ENCODE peak calls at places on chromosomes 6 and 20, in four cellular contexts. Q is H9, H is HepG2, C is mammary epithelial cell. D is an unnamed sample. For H3K27me3, the result is how much of the 10 kb centered on the place peaks cover.

GRCh38 chr6:160115421-160115820 is 6.2 kb upstream of the SLC22A1 start:
- DNase-seq in C (no peak), H (no peak), Q (no peak), D (no peak)

GRCh38 chr6:2542858-2543218 is 207.9 kb downstream of the MYLK4 start:
- DNase-seq in H (peak), Q (no peak), C (peak), D (no peak)

GRCh38 chr6:147438758-147439528 is 69.5 kb upstream of the SAMD5 start:
- DNase-seq in Q (peak), C (no peak), H (no peak), D (peak)

GRCh38 chr6:80382796-80383195 is 276.3 kb downstream of the BCKDHB start:
- DNase-seq in C (no peak), H (no peak), Q (no peak), D (no peak)

GRCh38 chr20:41440882-41441281 is 74.3 kb upstream of the EMILIN3 start:
- DNase-seq in H (no peak), C (no peak), Q (no peak), D (no peak)

GRCh38 chr20:43605715-43606114 is 15.0 kb downstream of the IFT52 start:
- DNase-seq in C (no peak), Q (no peak), H (no peak), D (no peak)

GRCh38 chr20:35598476-35598875 is 17.2 kb upstream of the SPAG4 start:
- DNase-seq in C (no peak), H (no peak), Q (no peak), D (no peak)

GRCh38 chr20:23255658-23256385 is 94.8 kb upstream of the NXT1 start:
- DNase-seq in H (no peak), Q (no peak), C (no peak), D (no peak)

GRCh38 chr20:24657211-24657610 is 187.8 kb downstream of the SYNDIG1 start:
- DNase-seq in Q (no peak), H (no peak), C (no peak), D (no peak)

GRCh38 chr6:154995241-154996162 is at the start of gene TIAM2:
- DNase-seq in C (no peak), Q (peak), H (no peak), D (peak)

GRCh38 chr6:166830185-166830890 is 126.0 kb downstream of the RNASET2 start:
- DNase-seq in Q (no peak), C (no peak), H (no peak), D (no peak)

GRCh38 chr6:29723666-29724588 is 693 bp downstream of the HLA-F start:
- DNase-seq in Q (peak), H (no peak), C (no peak), D (peak)

GRCh38 chr6:110158479-110158878 is 21.0 kb downstream of the WASF1 start:
- DNase-seq in C (peak), Q (no peak), H (no peak), D (no peak)

GRCh38 chr20:61218886-61219480 is 33.1 kb upstream of the CDH4 start:
- DNase-seq in Q (no peak), H (no peak), C (no peak), D (no peak)

GRCh38 chr20:37511605-37512275 is 9.3 kb upstream of the NNAT start:
- DNase-seq in Q (no peak), C (peak), H (no peak), D (no peak)

GRCh38 chr6:169774347-169774746 is 22.9 kb downstream of the ERMARD start:
- DNase-seq in Q (no peak), C (no peak), H (no peak), D (peak)

GRCh38 chr6:83411731-83412130 is 19.1 kb downstream of the ME1 start:
- DNase-seq in C (no peak), Q (no peak), H (no peak), D (no peak)

GRCh38 chr6:169097336-169098052 is 156.2 kb downstream of the THBS2 start:
- DNase-seq in H (no peak), C (no peak), Q (no peak), D (no peak)

GRCh38 chr6:166942393-166943168 is 13.8 kb downstream of the RNASET2 start:
- DNase-seq in H (no peak), C (no peak), Q (no peak), D (no peak)

GRCh38 chr6:152091851-152092341 is 284.4 kb downstream of the ESR1 start:
- DNase-seq in H (no peak), C (peak), Q (no peak), D (no peak)

GRCh38 chr6:20069130-20069529 is 143.1 kb downstream of the MBOAT1 start:
- DNase-seq in H (no peak), Q (no peak), C (no peak), D (no peak)

GRCh38 chr6:95601133-95601532 is 23.8 kb downstream of the MANEA start:
- DNase-seq in C (no peak), H (no peak), Q (no peak), D (no peak)

GRCh38 chr6:89268776-89269175 is 46.3 kb downstream of the GABRR2 start:
- DNase-seq in H (no peak), C (no peak), Q (no peak), D (no peak)

GRCh38 chr6:28252507-28252975 is 472 bp upstream of the ZKSCAN4 start:
- DNase-seq in Q (no peak), H (no peak), C (no peak), D (peak)

GRCh38 chr6:51273228-51273961 is 454.7 kb downstream of the TFAP2B start:
- DNase-seq in C (no peak), H (no peak), Q (peak), D (no peak)

GRCh38 chr6:146336200-146336599 is 207.4 kb upstream of the RAB32 start:
- DNase-seq in Q (no peak), C (no peak), H (no peak), D (no peak)

GRCh38 chr20:46062621-46063020 is 27.1 kb downstream of the NCOA5 start:
- DNase-seq in Q (no peak), H (no peak), C (no peak), D (no peak)

GRCh38 chr6:27428502-27428901 is 39.9 kb downstream of the ZNF391 start:
- DNase-seq in Q (no peak), C (no peak), H (no peak), D (no peak)

GRCh38 chr20:25071722-25072121 is 10.2 kb downstream of the VSX1 start:
- DNase-seq in H (peak), Q (peak), C (no peak), D (peak)

DNA sequence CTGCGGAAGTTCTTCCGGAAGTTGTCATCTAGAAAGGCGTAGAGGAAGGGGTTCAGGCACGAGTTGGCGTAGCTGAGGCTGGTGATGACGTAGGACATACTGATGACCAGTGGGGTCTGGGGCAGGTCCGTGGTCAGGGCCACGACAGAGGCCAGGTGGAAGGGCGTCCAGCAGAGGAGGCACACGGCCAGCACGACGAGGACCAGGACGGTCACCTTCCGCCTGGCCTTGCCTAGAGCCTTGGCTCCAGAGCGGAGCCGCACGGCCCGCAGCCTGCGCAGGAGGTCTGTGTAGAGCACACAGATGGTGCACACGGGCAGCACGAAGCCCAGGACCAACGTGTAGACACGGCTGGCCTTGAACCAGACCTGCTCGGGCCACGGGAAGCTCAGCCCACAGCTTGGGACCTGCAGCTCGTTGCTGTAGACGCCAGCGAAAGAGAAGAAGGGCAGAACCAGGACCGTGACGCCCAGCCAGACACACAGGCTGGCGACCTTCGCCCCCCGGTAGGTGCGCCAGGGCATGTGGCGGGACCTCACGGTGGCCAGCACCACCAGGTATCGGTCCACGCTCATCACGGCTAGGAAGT is 1.4 kb downstream of the NPBWR2 start:
- DNase-seq in H (no peak), Q (no peak), C (no peak), D (peak)
- H3K27me3 ChIP-seq in H (half or more), Q (under half), C (under half), D (under half)

GRCh38 chr20:38601216-38602184 is at the start of gene ARHGAP40:
- DNase-seq in C (peak), H (peak), Q (peak), D (peak)
- TF ChIP-seq CTCF in C (peak), H (peak), Q (peak), D (peak)

GRCh38 chr20:56949318-56949717 is 317.1 kb downstream of the BMP7 start:
- DNase-seq in H (no peak), Q (peak), C (no peak), D (peak)
- H2AFZ ChIP-seq in H (no peak), Q (no peak), C (no peak), D (no peak)

DNA sequence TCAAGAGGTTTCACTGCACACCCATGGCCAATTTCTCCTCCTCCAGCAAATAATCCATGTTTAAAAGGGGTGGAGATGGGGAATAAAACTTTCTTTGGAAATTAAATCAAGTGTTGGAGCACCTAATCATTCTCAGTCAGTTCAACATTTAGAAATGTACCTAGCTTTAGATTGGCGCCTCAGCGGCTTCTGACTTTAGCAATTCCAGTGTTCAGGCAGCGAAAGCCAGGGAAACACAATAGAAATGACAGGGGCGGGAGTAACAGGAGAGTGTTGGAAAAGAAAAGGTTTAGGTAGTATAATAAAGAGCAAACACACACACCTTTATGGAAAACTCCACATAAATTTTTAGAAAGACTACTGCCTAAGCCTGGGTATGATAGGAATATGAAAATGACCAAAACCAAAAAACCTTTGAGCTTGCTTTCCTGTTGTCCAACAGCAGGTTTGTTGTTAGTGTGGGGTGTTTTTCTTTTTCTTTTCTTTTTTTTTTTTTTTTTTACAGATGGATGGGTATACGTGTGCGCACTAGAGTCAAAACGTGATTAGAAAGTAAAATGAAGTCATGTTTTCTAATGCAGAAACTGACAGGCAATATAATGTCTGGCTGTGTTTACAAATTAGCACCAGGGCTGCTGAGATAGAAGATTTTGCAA is 7.7 kb downstream of the TFAP2A start:
- DNase-seq in H (no peak), Q (no peak), C (peak), D (peak)
- H3K27me3 ChIP-seq in H (half or more), Q (half or more), C (under half), D (half or more)

GRCh38 chr20:3690413-3690812 is 8.6 kb upstream of the ADAM33 start:
- DNase-seq in H (no peak), Q (no peak), C (no peak), D (no peak)

GRCh38 chr20:3685341-3685740 is 3.5 kb upstream of the ADAM33 start:
- DNase-seq in C (no peak), Q (no peak), H (no peak), D (no peak)

GRCh38 chr20:3689978-3690377 is 8.2 kb upstream of the ADAM33 start:
- DNase-seq in C (no peak), H (no peak), Q (no peak), D (no peak)

GRCh38 chr20:3687655-3688054 is 5.8 kb upstream of the ADAM33 start:
- DNase-seq in C (no peak), Q (no peak), H (peak), D (peak)

DNA sequence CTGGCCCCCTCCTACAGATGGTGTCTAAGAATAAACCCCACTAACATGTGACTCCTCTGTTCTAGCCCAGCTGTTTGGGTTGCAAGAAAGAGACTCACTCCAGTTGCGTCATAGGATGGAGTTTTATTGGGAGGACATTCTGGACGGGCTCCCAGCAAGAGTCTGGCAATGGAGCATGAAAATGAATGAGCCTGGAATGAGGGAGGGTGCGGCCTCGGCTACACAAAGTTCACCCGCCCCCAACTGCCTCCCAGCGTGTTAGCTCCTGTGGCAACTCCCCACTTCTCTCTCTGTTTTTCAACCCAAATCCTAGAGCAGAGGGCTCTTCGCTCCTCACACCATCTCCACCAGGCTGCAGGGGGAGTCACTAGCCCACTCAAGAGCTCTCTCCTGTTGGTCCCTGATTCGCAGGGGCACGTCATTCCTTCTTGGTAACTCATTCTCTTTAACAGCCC is 5.1 kb upstream of the ADAM33 start:
- DNase-seq in H (no peak), Q (no peak), C (peak), D (no peak)
- TF ChIP-seq CTCF in H (peak), Q (no peak), C (no peak), D (no peak)

GRCh38 chr6:149134531-149134933 is 183.0 kb upstream of the TAB2 start:
- DNase-seq in C (no peak), H (no peak), Q (no peak), D (no peak)
- H2AFZ ChIP-seq in C (no peak), H (no peak), Q (no peak), D (no peak)

GRCh38 chr6:31366693-31367470 is 9.9 kb upstream of the HLA-B start:
- DNase-seq in H (peak), C (peak), Q (peak), D (peak)
- H3K27me3 ChIP-seq in H (under half), C (under half), Q (under half), D (under half)

GRCh38 chr6:118252474-118252873 is 295.6 kb upstream of the PLN start:
- DNase-seq in H (no peak), C (no peak), Q (no peak), D (no peak)
- TF ChIP-seq CTCF in H (no peak), C (no peak), Q (no peak), D (no peak)

D was measured in GM23338.